ENCODE peak calls at places on chromosome 19, in five cellular contexts. W is left ventricle myocardium inferior; A is CD4-positive, alpha-beta memory T cell; V is pancreas; Z is sigmoid colon. P is an unnamed sample. For H3K27me3 and H3K4me1, the result is how much of the 10 kb centered on the place peaks cover.

GRCh38 chr19:4829001-4829712 is 2.4 kb downstream of the TICAM1 start:
- DNase-seq in W (no peak), A (no peak), V (peak), Z (no peak), P (no peak)

GRCh38 chr19:51380379-51380778 is 7.4 kb downstream of the LIM2 start:
- DNase-seq in W (no peak), A (no peak), V (no peak), Z (no peak), P (no peak)

GRCh38 chr19:28603453-28603852 is 609.5 kb downstream of the UQCRFS1 start:
- DNase-seq in W (no peak), A (no peak), V (no peak), Z (no peak), P (no peak)

GRCh38 chr19:3015126-3016057 is 13.7 kb downstream of the TLE2 start:
- DNase-seq in W (no peak), A (no peak), V (no peak), Z (no peak), P (no peak)

GRCh38 chr19:10885241-10886169 is 14.2 kb downstream of the CARM1 start:
- DNase-seq in W (no peak), A (no peak), V (no peak), Z (no peak), P (no peak)

GRCh38 chr19:4976412-4977298 is 7.7 kb downstream of the KDM4B start:
- DNase-seq in W (peak), A (no peak), V (no peak), Z (peak), P (peak)

GRCh38 chr19:14412436-14413071 is 6.6 kb downstream of the DDX39A start:
- DNase-seq in W (no peak), A (no peak), V (no peak), Z (no peak), P (no peak)

GRCh38 chr19:11694533-11695439 is 44.0 kb downstream of the ZNF823 start:
- DNase-seq in W (peak), A (peak), V (peak), Z (peak), P (peak)

GRCh38 chr19:29293292-29293691 is 80.3 kb upstream of the UQCRFS1 start:
- DNase-seq in W (no peak), A (no peak), V (no peak), Z (no peak), P (no peak)

GRCh38 chr19:37983916-37984315 is 76.9 kb downstream of the SIPA1L3 start:
- DNase-seq in W (no peak), A (no peak), V (no peak), Z (no peak), P (no peak)

GRCh38 chr19:41801682-41802317 is 5.4 kb downstream of the CEACAM3 start:
- DNase-seq in W (no peak), A (no peak), V (no peak), Z (no peak), P (no peak)

GRCh38 chr19:43450545-43450997 is 14.8 kb downstream of the LYPD3 start:
- DNase-seq in W (no peak), A (no peak), V (no peak), Z (no peak), P (no peak)

GRCh38 chr19:41746593-41747227 is 8.6 kb upstream of the CEACAM6 start:
- DNase-seq in W (no peak), A (peak), V (peak), Z (no peak), P (no peak)

GRCh38 chr19:55376381-55376933 is at the start of gene TMEM190:
- DNase-seq in W (no peak), A (no peak), V (no peak), Z (no peak), P (no peak)
- H3K4me3 ChIP-seq in W (no peak), A (no peak), V (no peak), Z (no peak), P (no peak)

GRCh38 chr19:13051581-13052165 is 51.0 kb downstream of the LYL1 start:
- DNase-seq in W (peak), A (no peak), V (peak), Z (peak), P (peak)
- H3K27me3 ChIP-seq in W (under half), A (under half), V (under half), Z (under half), P (under half)

GRCh38 chr19:18308948-18309325 is 13.9 kb downstream of the LSM4 start:
- DNase-seq in W (no peak), A (no peak), V (no peak), Z (no peak), P (no peak)

GRCh38 chr19:18306903-18307681 is 15.8 kb downstream of the LSM4 start:
- DNase-seq in W (no peak), A (peak), V (no peak), Z (no peak), P (no peak)

GRCh38 chr19:18309525-18310064 is 13.3 kb downstream of the LSM4 start:
- DNase-seq in W (no peak), A (no peak), V (no peak), Z (no peak), P (no peak)

GRCh38 chr19:18306209-18306902 is 16.5 kb downstream of the LSM4 start:
- DNase-seq in W (no peak), A (no peak), V (no peak), Z (no peak), P (no peak)

DNA sequence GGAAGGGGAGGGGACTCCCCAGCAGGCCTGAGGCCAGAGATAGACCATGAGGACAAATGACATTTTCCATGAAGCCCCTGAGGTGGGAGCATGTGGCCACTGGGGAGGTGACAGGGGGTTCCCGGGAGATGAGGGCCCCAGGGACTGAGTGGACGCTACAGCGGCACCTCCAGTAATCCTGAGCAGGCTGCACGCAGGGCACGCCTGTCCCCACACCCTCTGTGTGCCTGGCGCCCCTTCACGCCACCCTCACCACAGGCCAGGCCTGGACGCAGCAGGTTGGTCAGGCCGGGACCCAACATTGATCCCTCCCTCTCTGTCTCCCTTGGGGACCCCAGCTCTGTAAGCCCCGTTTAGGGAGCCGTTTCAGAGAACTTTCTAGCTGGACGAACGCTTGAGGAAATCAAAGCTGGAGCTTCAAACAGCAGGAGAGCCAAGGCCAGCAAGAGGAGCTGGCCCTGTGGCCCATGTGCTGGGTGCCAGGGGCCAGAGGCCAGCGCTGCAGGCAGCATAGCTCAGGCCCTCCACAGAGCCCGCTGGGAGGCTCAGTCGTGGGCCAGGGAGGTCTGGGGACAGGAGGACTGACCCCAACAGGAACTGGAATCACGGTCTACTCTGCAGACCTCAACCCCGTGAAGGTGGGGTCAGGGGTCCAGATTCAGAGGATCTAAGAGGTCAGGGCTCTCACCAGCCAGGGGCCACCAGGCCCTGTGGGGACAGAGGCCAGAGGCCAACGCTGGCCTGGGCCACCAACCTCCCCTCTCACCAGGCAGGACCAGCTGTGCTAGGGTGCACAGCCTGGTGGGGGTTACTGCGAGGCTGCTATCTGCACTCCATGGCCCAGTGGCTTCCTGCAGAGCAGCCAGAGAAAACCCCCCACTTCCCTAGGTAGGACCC is 14.6 kb downstream of the LSM4 start:
- DNase-seq in W (no peak), A (no peak), V (no peak), Z (no peak), P (no peak)
- H3K4me1 ChIP-seq in W (under half), A (under half), V (under half), Z (under half), P (under half)

GRCh38 chr19:49773663-49774305 is 7.0 kb downstream of the AP2A1 start:
- DNase-seq in W (no peak), A (no peak), V (no peak), Z (no peak), P (no peak)
- H3K4me3 ChIP-seq in W (no peak), A (no peak), V (no peak), Z (no peak), P (no peak)

DNA sequence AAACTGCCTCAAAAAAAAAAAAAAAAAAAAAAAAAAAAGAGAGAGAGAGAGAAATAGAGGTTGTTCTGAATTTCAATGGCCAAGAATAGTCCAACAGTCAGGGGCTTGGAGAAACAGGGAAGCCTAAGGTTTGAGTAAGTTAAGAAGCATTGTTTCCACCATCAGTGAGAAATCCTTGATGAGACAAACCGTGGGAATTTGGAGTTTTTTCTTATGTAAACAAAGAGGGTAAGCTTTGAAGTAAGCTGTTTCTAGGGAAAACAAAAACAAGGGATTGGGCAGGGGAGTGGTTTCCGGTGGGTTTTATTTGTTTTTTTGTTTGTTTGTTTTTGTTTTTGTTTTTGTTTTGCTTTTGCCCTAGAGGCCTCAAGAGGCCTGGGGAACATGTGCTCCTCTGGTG is 11.2 kb upstream of the ERVV-1 start:
- DNase-seq in W (no peak), A (no peak), V (no peak), Z (no peak), P (no peak)
- H3K27me3 ChIP-seq in W (under half), A (under half), V (under half), Z (under half), P (under half)

GRCh38 chr19:32238076-32238475 is 107.3 kb upstream of the ZNF507 start:
- DNase-seq in W (no peak), A (no peak), V (no peak), Z (no peak), P (no peak)
- H3K4me1 ChIP-seq in W (under half), A (under half), V (under half), Z (under half), P (under half)

GRCh38 chr19:15672580-15673175 is at the start of gene CYP4F12:
- DNase-seq in W (peak), A (peak), V (peak), Z (peak), P (peak)

GRCh38 chr19:15679089-15679488 is 6.2 kb downstream of the CYP4F12 start:
- DNase-seq in W (no peak), A (no peak), V (no peak), Z (no peak), P (no peak)

GRCh38 chr19:15673176-15673654 is 328 bp downstream of the CYP4F12 start:
- DNase-seq in W (peak), A (no peak), V (no peak), Z (no peak), P (no peak)

GRCh38 chr19:15671891-15672579 is 852 bp upstream of the CYP4F12 start:
- DNase-seq in W (no peak), A (no peak), V (no peak), Z (no peak), P (no peak)

DNA sequence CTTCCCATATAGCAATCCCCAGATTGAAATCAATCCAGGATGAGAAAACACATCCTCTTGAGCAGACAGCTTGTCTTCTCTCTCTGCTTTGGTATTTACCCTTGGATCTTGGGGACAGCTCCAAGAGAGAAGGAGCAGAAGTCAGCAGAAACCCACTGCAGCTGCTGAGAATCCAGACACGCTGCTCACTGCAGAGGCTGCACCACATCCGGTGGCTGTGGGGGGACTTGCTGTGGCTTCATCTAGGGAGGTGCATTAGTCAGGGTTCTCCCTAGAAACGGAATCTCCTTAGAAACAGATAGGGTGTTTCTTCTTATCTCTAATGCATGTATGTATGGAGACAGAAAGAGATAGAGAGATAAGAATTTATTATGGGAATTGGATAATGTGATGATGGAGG is 2.7 kb downstream of the CYP4F12 start:
- DNase-seq in W (no peak), A (no peak), V (no peak), Z (no peak), P (no peak)
- H3K4me3 ChIP-seq in W (no peak), A (no peak), V (no peak), Z (no peak), P (no peak)